ENCODE peak calls at places on chromosomes 3 and 15, in six cellular contexts. One of them, this sample, is unnamed.

GRCh38 chr15:55289011-55289572 is 521 bp downstream of the RAB27A start:
- DNase-seq in HepG2: peak
- DNase-seq in WTC11: peak
- DNase-seq in A549: peak
- DNase-seq in H1: no peak
- DNase-seq in endothelial cell of umbilical vein: peak
- DNase-seq in this sample: peak

GRCh38 chr3:45874677-45875346 is 11.5 kb upstream of the CCR9 start:
- DNase-seq in HepG2: no peak
- DNase-seq in WTC11: no peak
- DNase-seq in A549: no peak
- DNase-seq in H1: no peak
- DNase-seq in endothelial cell of umbilical vein: no peak
- DNase-seq in this sample: peak

GRCh38 chr3:66153471-66153870 is 67.3 kb upstream of the SLC25A26 start:
- DNase-seq in HepG2: no peak
- DNase-seq in WTC11: no peak
- DNase-seq in A549: no peak
- DNase-seq in H1: no peak
- DNase-seq in endothelial cell of umbilical vein: no peak
- DNase-seq in this sample: no peak

GRCh38 chr3:172132159-172132586 is 92.8 kb downstream of the FNDC3B start:
- DNase-seq in HepG2: no peak
- DNase-seq in WTC11: no peak
- DNase-seq in A549: no peak
- DNase-seq in H1: no peak
- DNase-seq in endothelial cell of umbilical vein: no peak
- DNase-seq in this sample: no peak

GRCh38 chr3:127136024-127136600 is 56.8 kb upstream of the PRR23E start:
- DNase-seq in HepG2: no peak
- DNase-seq in WTC11: no peak
- DNase-seq in A549: no peak
- DNase-seq in H1: no peak
- DNase-seq in endothelial cell of umbilical vein: no peak
- DNase-seq in this sample: no peak

GRCh38 chr3:29186131-29186599 is 94.7 kb upstream of the RBMS3 start:
- DNase-seq in HepG2: no peak
- DNase-seq in WTC11: no peak
- DNase-seq in A549: peak
- DNase-seq in H1: no peak
- DNase-seq in endothelial cell of umbilical vein: no peak
- DNase-seq in this sample: no peak

GRCh38 chr3:108959017-108959416 is 5.3 kb upstream of the GUCA1C start:
- DNase-seq in HepG2: no peak
- DNase-seq in WTC11: no peak
- DNase-seq in A549: no peak
- DNase-seq in H1: no peak
- DNase-seq in endothelial cell of umbilical vein: no peak
- DNase-seq in this sample: no peak

GRCh38 chr3:25007974-25008658 is 419.9 kb upstream of the RARB start:
- DNase-seq in HepG2: no peak
- DNase-seq in WTC11: no peak
- DNase-seq in A549: no peak
- DNase-seq in H1: no peak
- DNase-seq in endothelial cell of umbilical vein: peak
- DNase-seq in this sample: no peak

GRCh38 chr15:38072507-38073277 is 138.3 kb downstream of the TMCO5A start:
- DNase-seq in HepG2: peak
- DNase-seq in WTC11: peak
- DNase-seq in A549: peak
- DNase-seq in H1: peak
- DNase-seq in endothelial cell of umbilical vein: peak
- DNase-seq in this sample: peak

GRCh38 chr3:148681080-148681479 is 16.6 kb upstream of the AGTR1 start:
- DNase-seq in HepG2: no peak
- DNase-seq in WTC11: no peak
- DNase-seq in A549: peak
- DNase-seq in H1: no peak
- DNase-seq in endothelial cell of umbilical vein: no peak
- DNase-seq in this sample: no peak
- TF ChIP-seq JUN in HepG2: no peak
- TF ChIP-seq JUN in WTC11: no peak
- TF ChIP-seq JUN in A549: no peak
- TF ChIP-seq JUN in H1: no peak
- TF ChIP-seq JUN in endothelial cell of umbilical vein: no peak
- TF ChIP-seq JUN in this sample: no peak

GRCh38 chr15:75887178-75887577 is 16.5 kb upstream of the FBXO22 start:
- DNase-seq in HepG2: peak
- DNase-seq in WTC11: no peak
- DNase-seq in A549: no peak
- DNase-seq in H1: no peak
- DNase-seq in endothelial cell of umbilical vein: no peak
- DNase-seq in this sample: no peak

GRCh38 chr15:75884041-75884440 is 19.6 kb upstream of the FBXO22 start:
- DNase-seq in HepG2: no peak
- DNase-seq in WTC11: no peak
- DNase-seq in A549: no peak
- DNase-seq in H1: no peak
- DNase-seq in endothelial cell of umbilical vein: no peak
- DNase-seq in this sample: no peak
- TF ChIP-seq JUN in HepG2: no peak
- TF ChIP-seq JUN in WTC11: no peak
- TF ChIP-seq JUN in A549: no peak
- TF ChIP-seq JUN in H1: no peak
- TF ChIP-seq JUN in endothelial cell of umbilical vein: no peak
- TF ChIP-seq JUN in this sample: no peak

GRCh38 chr3:133570139-133570936 is 3.1 kb upstream of the CDV3 start:
- DNase-seq in HepG2: peak
- DNase-seq in WTC11: no peak
- DNase-seq in A549: peak
- DNase-seq in H1: no peak
- DNase-seq in endothelial cell of umbilical vein: peak
- DNase-seq in this sample: no peak
- TF ChIP-seq JUN in HepG2: no peak
- TF ChIP-seq JUN in WTC11: no peak
- TF ChIP-seq JUN in A549: no peak
- TF ChIP-seq JUN in H1: no peak
- TF ChIP-seq JUN in endothelial cell of umbilical vein: peak
- TF ChIP-seq JUN in this sample: no peak

GRCh38 chr15:26391556-26392229 is 381.2 kb downstream of the GABRB3 start:
- DNase-seq in HepG2: no peak
- DNase-seq in WTC11: no peak
- DNase-seq in A549: no peak
- DNase-seq in H1: no peak
- DNase-seq in endothelial cell of umbilical vein: no peak
- DNase-seq in this sample: no peak
- TF ChIP-seq JUN in HepG2: no peak
- TF ChIP-seq JUN in WTC11: no peak
- TF ChIP-seq JUN in A549: no peak
- TF ChIP-seq JUN in H1: no peak
- TF ChIP-seq JUN in endothelial cell of umbilical vein: no peak
- TF ChIP-seq JUN in this sample: no peak

DNA sequence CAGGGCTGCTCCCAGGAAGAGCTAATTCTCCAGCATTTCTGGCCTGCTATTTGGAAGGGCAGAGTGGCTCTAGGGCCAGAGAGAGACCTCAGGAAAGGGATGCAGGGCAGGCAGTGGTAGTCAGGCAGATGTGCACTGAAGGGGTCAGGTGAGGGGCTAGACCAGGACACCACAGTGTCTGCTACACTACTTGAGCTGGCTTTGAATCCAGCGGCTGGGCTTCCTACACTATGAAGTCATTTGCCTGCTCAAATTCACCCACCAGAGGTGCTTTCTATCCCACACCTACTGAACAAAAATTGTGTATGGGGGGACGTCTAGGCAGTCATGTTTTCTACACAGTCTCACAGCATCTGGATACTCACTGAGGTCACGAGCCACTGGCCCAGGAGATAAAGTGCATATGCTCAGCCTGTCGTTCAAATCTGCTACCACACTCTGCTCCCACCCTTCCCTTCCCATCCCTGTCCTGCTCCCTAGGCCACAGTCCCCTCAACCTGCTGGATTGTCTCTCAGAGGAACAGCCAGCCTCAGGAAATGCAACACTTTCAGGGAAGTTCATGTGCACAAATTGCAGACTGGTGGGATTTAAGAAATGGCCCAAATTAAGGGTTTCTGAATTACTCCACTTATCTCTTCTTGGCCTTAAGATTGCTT is 49.9 kb upstream of the SLC6A11 start:
- DNase-seq in HepG2: no peak
- DNase-seq in WTC11: no peak
- DNase-seq in A549: no peak
- DNase-seq in H1: no peak
- DNase-seq in endothelial cell of umbilical vein: no peak
- DNase-seq in this sample: no peak
- TF ChIP-seq JUN in HepG2: no peak
- TF ChIP-seq JUN in WTC11: no peak
- TF ChIP-seq JUN in A549: no peak
- TF ChIP-seq JUN in H1: no peak
- TF ChIP-seq JUN in endothelial cell of umbilical vein: no peak
- TF ChIP-seq JUN in this sample: no peak

DNA sequence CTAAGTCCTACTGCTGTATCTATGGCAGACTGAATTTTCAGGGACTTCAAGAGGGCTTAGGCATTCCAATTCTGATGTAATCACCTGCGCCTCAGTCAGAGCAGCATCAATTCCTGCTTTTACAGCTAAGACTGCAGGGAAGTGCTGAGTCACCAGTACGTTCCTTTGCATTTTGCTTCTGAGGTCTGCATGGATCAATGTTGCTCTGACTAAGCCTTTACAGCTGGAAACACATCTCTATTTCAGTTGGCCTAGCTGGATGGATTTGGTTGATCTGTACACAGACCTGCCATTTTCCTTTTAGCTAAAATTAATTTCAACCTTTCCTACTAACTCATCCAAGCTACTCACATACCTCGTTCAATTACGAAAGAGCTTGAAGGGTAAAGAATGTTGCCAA is 51.3 kb downstream of the ETV5 start:
- DNase-seq in HepG2: no peak
- DNase-seq in WTC11: no peak
- DNase-seq in A549: peak
- DNase-seq in H1: no peak
- DNase-seq in endothelial cell of umbilical vein: no peak
- DNase-seq in this sample: peak
- TF ChIP-seq JUN in HepG2: no peak
- TF ChIP-seq JUN in WTC11: no peak
- TF ChIP-seq JUN in A549: no peak
- TF ChIP-seq JUN in H1: no peak
- TF ChIP-seq JUN in endothelial cell of umbilical vein: no peak
- TF ChIP-seq JUN in this sample: no peak